ENCODE peak calls at places on chromosomes 4 and X, in five cellular contexts. One of them, this sample, is unnamed.

GRCh38 chr4:168272488-168272887 is 46.1 kb downstream of the DDX60 start:
- DNase-seq in cardiac fibroblast: no peak
- DNase-seq in BJ: no peak
- DNase-seq in lower leg skin: no peak
- DNase-seq in HCT116: no peak
- DNase-seq in this sample: no peak

GRCh38 chr4:128315756-128316520 is 28.3 kb upstream of the PGRMC2 start:
- DNase-seq in BJ: no peak
- DNase-seq in cardiac fibroblast: peak
- DNase-seq in HCT116: no peak
- DNase-seq in lower leg skin: no peak
- DNase-seq in this sample: no peak

GRCh38 chr4:123397276-123398150 is 918 bp downstream of the SPRY1 start:
- DNase-seq in lower leg skin: peak
- DNase-seq in cardiac fibroblast: peak
- DNase-seq in HCT116: peak
- DNase-seq in BJ: no peak
- DNase-seq in this sample: no peak

GRCh38 chrX:118346258-118347094 is 570 bp downstream of the WDR44 start:
- DNase-seq in lower leg skin: peak
- DNase-seq in BJ: no peak
- DNase-seq in cardiac fibroblast: peak
- DNase-seq in HCT116: no peak
- DNase-seq in this sample: peak

GRCh38 chr4:110666030-110666429 is 43.2 kb upstream of the PITX2 start:
- DNase-seq in BJ: no peak
- DNase-seq in cardiac fibroblast: no peak
- DNase-seq in HCT116: no peak
- DNase-seq in lower leg skin: no peak
- DNase-seq in this sample: no peak

GRCh38 chrX:102155806-102156179 is at the start of gene BEX5:
- DNase-seq in BJ: no peak
- DNase-seq in HCT116: no peak
- DNase-seq in cardiac fibroblast: no peak
- DNase-seq in lower leg skin: peak
- DNase-seq in this sample: no peak

GRCh38 chrX:13013353-13014110 is 30.9 kb downstream of the FAM9C start:
- DNase-seq in HCT116: no peak
- DNase-seq in BJ: no peak
- DNase-seq in lower leg skin: no peak
- DNase-seq in cardiac fibroblast: peak
- DNase-seq in this sample: peak

GRCh38 chrX:71546879-71547278 is 14.0 kb downstream of the OGT start:
- DNase-seq in BJ: no peak
- DNase-seq in lower leg skin: no peak
- DNase-seq in HCT116: no peak
- DNase-seq in cardiac fibroblast: no peak
- DNase-seq in this sample: no peak

GRCh38 chr4:77449162-77449561 is 156.5 kb upstream of the CXCL13 start:
- DNase-seq in lower leg skin: no peak
- DNase-seq in BJ: no peak
- DNase-seq in HCT116: no peak
- DNase-seq in cardiac fibroblast: peak
- DNase-seq in this sample: no peak

GRCh38 chr4:102687373-102687981 is 73.3 kb downstream of the MANBA start:
- DNase-seq in HCT116: peak
- DNase-seq in lower leg skin: no peak
- DNase-seq in BJ: no peak
- DNase-seq in cardiac fibroblast: peak
- DNase-seq in this sample: no peak

GRCh38 chr4:7070729-7071511 is 3.1 kb upstream of the GRPEL1 start:
- DNase-seq in cardiac fibroblast: peak
- DNase-seq in lower leg skin: peak
- DNase-seq in HCT116: peak
- DNase-seq in BJ: no peak
- DNase-seq in this sample: peak

GRCh38 chr4:77001907-77002306 is 52.4 kb downstream of the SEPTIN11 start:
- DNase-seq in BJ: no peak
- DNase-seq in lower leg skin: no peak
- DNase-seq in cardiac fibroblast: peak
- DNase-seq in HCT116: no peak
- DNase-seq in this sample: no peak

GRCh38 chrX:18887177-18887820 is 96.6 kb downstream of the PHKA2 start:
- DNase-seq in HCT116: no peak
- DNase-seq in cardiac fibroblast: no peak
- DNase-seq in BJ: no peak
- DNase-seq in lower leg skin: no peak
- DNase-seq in this sample: no peak

GRCh38 chrX:18886005-18886343 is 97.9 kb downstream of the PHKA2 start:
- DNase-seq in BJ: no peak
- DNase-seq in lower leg skin: no peak
- DNase-seq in HCT116: no peak
- DNase-seq in cardiac fibroblast: no peak
- DNase-seq in this sample: no peak

GRCh38 chrX:18885317-18886004 is 98.5 kb downstream of the PHKA2 start:
- DNase-seq in BJ: no peak
- DNase-seq in cardiac fibroblast: peak
- DNase-seq in HCT116: no peak
- DNase-seq in lower leg skin: no peak
- DNase-seq in this sample: no peak

GRCh38 chrX:18887821-18888205 is 96.1 kb downstream of the PHKA2 start:
- DNase-seq in cardiac fibroblast: no peak
- DNase-seq in HCT116: no peak
- DNase-seq in BJ: no peak
- DNase-seq in lower leg skin: no peak
- DNase-seq in this sample: no peak

DNA sequence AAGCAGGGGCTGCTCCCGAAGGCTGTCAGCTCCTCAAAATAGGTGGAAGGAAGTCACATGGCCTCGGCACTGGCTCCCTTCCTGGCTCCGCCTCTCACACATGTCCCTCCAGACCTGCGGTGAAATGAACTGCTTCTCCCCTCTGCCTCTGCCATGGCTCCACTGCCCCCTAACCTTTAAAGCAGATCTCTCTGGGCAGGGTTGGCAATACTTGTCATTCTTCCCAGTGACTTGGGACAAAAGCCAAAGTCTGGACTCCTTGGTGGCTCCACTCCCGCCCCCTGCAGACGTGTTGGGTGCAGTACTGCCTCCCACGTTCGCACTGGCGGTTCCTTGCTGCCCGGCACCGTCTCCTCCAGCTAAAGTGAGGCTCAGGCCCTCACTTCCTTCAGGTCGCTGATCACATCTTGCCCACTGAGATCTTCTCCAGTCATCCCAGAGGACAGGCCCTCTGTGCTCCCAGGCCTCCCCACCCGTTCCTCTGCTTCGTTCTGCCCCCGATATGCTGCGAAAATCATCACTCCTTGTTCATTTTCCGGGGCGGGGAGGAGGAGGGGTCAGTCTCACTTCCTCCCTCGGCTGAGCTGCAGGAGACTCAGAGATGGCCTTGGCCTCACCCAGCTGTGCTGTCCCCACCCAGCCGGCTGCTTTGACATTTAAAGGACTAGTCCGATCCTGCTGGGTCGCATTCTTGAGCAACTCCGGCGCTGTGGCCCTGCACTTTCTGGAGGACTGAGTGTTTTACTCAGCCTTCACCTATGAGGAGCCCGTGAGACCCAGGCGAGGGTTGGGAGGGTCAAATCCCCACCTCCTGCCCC is 97.4 kb downstream of the PHKA2 start:
- DNase-seq in HCT116: peak
- DNase-seq in cardiac fibroblast: peak
- DNase-seq in BJ: no peak
- DNase-seq in lower leg skin: peak
- DNase-seq in this sample: peak
- TF ChIP-seq CTCF in HCT116: peak
- TF ChIP-seq CTCF in cardiac fibroblast: peak
- TF ChIP-seq CTCF in BJ: peak
- TF ChIP-seq CTCF in lower leg skin: no peak
- TF ChIP-seq CTCF in this sample: peak

GRCh38 chrX:106948641-106949040 is 28.4 kb downstream of the CLDN2 start:
- DNase-seq in lower leg skin: no peak
- DNase-seq in BJ: no peak
- DNase-seq in HCT116: no peak
- DNase-seq in cardiac fibroblast: peak
- DNase-seq in this sample: no peak
- TF ChIP-seq CTCF in lower leg skin: no peak
- TF ChIP-seq CTCF in BJ: no peak
- TF ChIP-seq CTCF in HCT116: no peak
- TF ChIP-seq CTCF in cardiac fibroblast: no peak
- TF ChIP-seq CTCF in this sample: no peak

GRCh38 chrX:83469551-83469950 is 38.5 kb upstream of the POU3F4 start:
- DNase-seq in HCT116: no peak
- DNase-seq in cardiac fibroblast: peak
- DNase-seq in BJ: no peak
- DNase-seq in lower leg skin: no peak
- DNase-seq in this sample: no peak
- TF ChIP-seq CTCF in HCT116: no peak
- TF ChIP-seq CTCF in cardiac fibroblast: no peak
- TF ChIP-seq CTCF in BJ: no peak
- TF ChIP-seq CTCF in lower leg skin: no peak
- TF ChIP-seq CTCF in this sample: no peak

DNA sequence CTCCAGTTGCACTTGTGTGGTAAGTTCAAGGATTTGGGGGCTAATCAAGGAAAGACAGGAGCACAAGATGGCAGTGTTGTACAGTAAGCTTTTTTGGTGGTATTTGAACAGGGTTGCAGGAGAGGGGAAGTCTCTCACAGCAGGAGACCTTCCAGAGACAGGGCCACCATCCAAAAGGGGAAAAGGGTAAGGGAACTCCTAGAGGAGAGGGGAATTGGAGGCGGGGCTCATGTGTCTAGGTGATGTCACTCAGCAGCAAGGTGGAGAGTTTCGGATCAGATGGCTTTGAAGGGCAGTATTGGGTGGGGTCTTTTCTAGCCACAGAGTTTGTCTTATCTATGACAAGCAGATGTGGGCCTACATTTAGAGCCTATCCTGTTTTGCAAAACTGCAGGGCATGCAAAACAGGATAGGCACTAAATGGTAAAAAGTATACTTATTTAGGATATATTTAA is 13.4 kb upstream of the RNF175 start:
- DNase-seq in cardiac fibroblast: no peak
- DNase-seq in BJ: no peak
- DNase-seq in lower leg skin: no peak
- DNase-seq in HCT116: no peak
- DNase-seq in this sample: no peak
- TF ChIP-seq CTCF in cardiac fibroblast: peak
- TF ChIP-seq CTCF in BJ: peak
- TF ChIP-seq CTCF in lower leg skin: no peak
- TF ChIP-seq CTCF in HCT116: no peak
- TF ChIP-seq CTCF in this sample: no peak

GRCh38 chr4:42488114-42488513 is 90.8 kb downstream of the SHISA3 start:
- DNase-seq in BJ: no peak
- DNase-seq in HCT116: no peak
- DNase-seq in cardiac fibroblast: no peak
- DNase-seq in lower leg skin: no peak
- DNase-seq in this sample: no peak
- TF ChIP-seq CTCF in BJ: no peak
- TF ChIP-seq CTCF in HCT116: no peak
- TF ChIP-seq CTCF in cardiac fibroblast: no peak
- TF ChIP-seq CTCF in lower leg skin: no peak
- TF ChIP-seq CTCF in this sample: no peak

GRCh38 chrX:9957743-9958142 is 9.4 kb upstream of the CLDN34 start:
- DNase-seq in lower leg skin: no peak
- DNase-seq in BJ: no peak
- DNase-seq in HCT116: no peak
- DNase-seq in cardiac fibroblast: no peak
- DNase-seq in this sample: no peak
- TF ChIP-seq CTCF in lower leg skin: no peak
- TF ChIP-seq CTCF in BJ: no peak
- TF ChIP-seq CTCF in HCT116: no peak
- TF ChIP-seq CTCF in cardiac fibroblast: no peak
- TF ChIP-seq CTCF in this sample: no peak

GRCh38 chr4:82489076-82489475 is 58.7 kb downstream of the ENOPH1 start:
- DNase-seq in BJ: no peak
- DNase-seq in cardiac fibroblast: no peak
- DNase-seq in HCT116: no peak
- DNase-seq in lower leg skin: no peak
- DNase-seq in this sample: no peak
- TF ChIP-seq CTCF in BJ: no peak
- TF ChIP-seq CTCF in cardiac fibroblast: no peak
- TF ChIP-seq CTCF in HCT116: no peak
- TF ChIP-seq CTCF in lower leg skin: no peak
- TF ChIP-seq CTCF in this sample: no peak

DNA sequence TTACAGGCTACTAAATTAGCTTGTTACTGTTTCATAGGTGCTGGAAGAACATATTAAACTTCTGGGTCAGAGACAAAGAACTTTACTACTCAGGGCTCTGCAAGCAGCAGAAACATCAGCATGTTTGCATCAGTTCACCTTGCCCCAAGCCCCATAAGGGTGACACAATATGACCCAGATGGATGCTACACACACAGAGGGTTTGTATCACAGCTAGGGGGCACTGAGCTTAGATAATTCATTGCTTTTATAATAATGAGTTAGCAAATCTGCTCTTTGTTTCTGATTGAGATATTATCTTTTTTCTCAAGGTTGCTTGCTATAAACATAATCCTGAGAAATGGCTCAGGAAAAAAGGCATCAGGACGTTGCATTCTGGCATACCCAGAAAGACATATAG is 4.8 kb upstream of the SYNPO2 start:
- DNase-seq in HCT116: no peak
- DNase-seq in BJ: no peak
- DNase-seq in cardiac fibroblast: peak
- DNase-seq in lower leg skin: no peak
- DNase-seq in this sample: no peak
- TF ChIP-seq CTCF in HCT116: peak
- TF ChIP-seq CTCF in BJ: peak
- TF ChIP-seq CTCF in cardiac fibroblast: peak
- TF ChIP-seq CTCF in lower leg skin: no peak
- TF ChIP-seq CTCF in this sample: peak

DNA sequence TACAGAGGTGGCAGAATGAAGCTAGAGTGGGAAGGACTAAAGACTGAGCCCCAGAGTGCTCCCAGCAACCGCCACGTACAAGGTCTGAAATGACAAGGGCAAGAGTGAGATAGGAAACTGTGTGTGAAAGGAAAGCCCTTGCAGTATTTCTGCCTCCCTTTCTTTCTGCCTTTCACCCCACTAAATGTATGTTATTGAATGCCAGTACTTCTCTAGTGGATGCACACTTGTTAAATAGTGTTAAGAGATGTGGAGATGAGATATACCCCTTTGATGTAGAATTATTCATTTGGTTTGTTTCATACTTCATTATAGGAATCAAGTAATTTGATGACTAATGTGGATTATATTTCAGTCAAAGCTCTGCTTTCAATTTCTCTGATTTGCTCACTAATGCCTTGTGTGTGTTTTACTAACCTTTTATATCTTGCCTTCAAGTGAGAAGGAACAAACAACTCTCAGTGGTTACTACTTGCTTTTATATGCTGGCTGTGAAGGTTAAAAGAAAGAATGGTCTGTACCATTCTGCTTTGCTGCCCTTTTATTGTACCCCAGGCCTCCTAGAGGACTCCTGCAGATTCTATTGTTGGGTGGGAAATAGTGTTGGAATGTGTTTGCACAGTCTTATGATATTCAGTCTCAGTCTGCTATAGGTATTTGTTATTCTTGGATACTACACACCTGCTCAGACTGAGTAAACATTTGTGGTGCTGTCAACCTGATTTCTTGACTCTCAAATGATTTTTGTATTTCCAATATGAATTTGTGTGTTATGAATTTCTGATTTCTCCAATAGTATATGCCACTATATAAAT is 7.9 kb upstream of the ANXA3 start:
- DNase-seq in HCT116: no peak
- DNase-seq in cardiac fibroblast: no peak
- DNase-seq in lower leg skin: no peak
- DNase-seq in BJ: no peak
- DNase-seq in this sample: no peak
- TF ChIP-seq CTCF in HCT116: no peak
- TF ChIP-seq CTCF in cardiac fibroblast: no peak
- TF ChIP-seq CTCF in lower leg skin: no peak
- TF ChIP-seq CTCF in BJ: no peak
- TF ChIP-seq CTCF in this sample: no peak

This sample was measured in CD14-positive monocyte.